ENCODE peak calls at places on chromosomes 2 and 18, in four cellular contexts. I is keratinocyte, F is breast epithelium, Z is cardiac fibroblast. P is an unnamed sample.

GRCh38 chr2:133787651-133788050 is 219.4 kb upstream of the NCKAP5 start:
- DNase-seq in I (no peak), F (no peak), Z (no peak), P (no peak)

GRCh38 chr18:3321133-3321812 is 59.3 kb downstream of the MYL12B start:
- DNase-seq in I (peak; percentile 83), F (no peak), Z (peak; percentile 97), P (no peak)

GRCh38 chr18:500556-501405 is at the start of gene COLEC12:
- DNase-seq in I (no peak), F (no peak), Z (peak; percentile 56), P (peak; percentile 60)

GRCh38 chr2:225994748-225995405 is 595.4 kb downstream of the NYAP2 start:
- DNase-seq in I (no peak), F (no peak), Z (peak; percentile 5), P (no peak)

GRCh38 chr2:130150181-130151144 is 5.6 kb upstream of the CCDC74B start:
- DNase-seq in I (no peak), F (no peak), Z (no peak), P (peak; percentile 10)

GRCh38 chr2:161344737-161345136 is 36.5 kb downstream of the PSMD14 start:
- DNase-seq in I (no peak), F (no peak), Z (no peak), P (no peak)

GRCh38 chr2:166593403-166593802 is 99.4 kb upstream of the SCN7A start:
- DNase-seq in I (no peak), F (no peak), Z (peak; percentile 27), P (no peak)

GRCh38 chr2:216057688-216058193 is 23.9 kb downstream of the PECR start:
- DNase-seq in I (no peak), F (no peak), Z (peak; percentile 13), P (no peak)

GRCh38 chr2:105330681-105331375 is 1.3 kb upstream of the TGFBRAP1 start:
- DNase-seq in I (no peak), F (no peak), Z (no peak), P (no peak)

GRCh38 chr2:110866496-110866895 is 134.1 kb downstream of the ACOXL start:
- DNase-seq in I (no peak), F (no peak), Z (no peak), P (no peak)

GRCh38 chr2:7007846-7008741 is 90.9 kb downstream of the RNF144A start:
- DNase-seq in I (no peak), F (peak; percentile 83), Z (peak; percentile 93), P (peak; percentile 44)

GRCh38 chr2:118122768-118123335 is 34.6 kb downstream of the INSIG2 start:
- DNase-seq in I (no peak), F (no peak), Z (peak; percentile 5), P (no peak)

GRCh38 chr2:47535073-47535472 is 132.1 kb downstream of the MSH2 start:
- DNase-seq in I (no peak), F (no peak), Z (no peak), P (no peak)

GRCh38 chr2:47535991-47536390 is 133.0 kb downstream of the MSH2 start:
- DNase-seq in I (no peak), F (no peak), Z (peak; percentile 48), P (no peak)

GRCh38 chr2:47541848-47542450 is 139.0 kb downstream of the MSH2 start:
- DNase-seq in I (no peak), F (no peak), Z (no peak), P (no peak)

GRCh38 chr2:47536696-47537095 is 133.7 kb downstream of the MSH2 start:
- DNase-seq in I (no peak), F (no peak), Z (no peak), P (no peak)

DNA sequence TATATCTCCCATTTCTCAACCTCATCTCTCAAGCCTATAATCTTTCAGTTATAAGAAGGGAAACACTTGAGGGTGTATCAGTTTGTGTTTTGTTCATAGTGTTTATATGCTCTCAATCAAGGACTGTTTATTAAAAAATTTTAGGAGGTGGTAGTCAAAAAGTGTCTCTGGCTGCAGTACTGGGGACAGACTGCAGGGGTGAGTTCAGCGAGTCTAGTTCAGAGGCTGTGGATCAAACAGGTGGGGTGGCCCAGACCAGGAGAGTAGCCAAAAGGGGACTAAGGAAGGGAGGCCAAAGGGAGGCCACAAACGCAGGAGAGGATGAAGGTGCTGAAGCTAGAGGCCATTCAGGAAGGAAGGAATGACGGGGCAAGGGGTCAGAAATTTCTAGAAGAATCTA is 136.3 kb downstream of the MSH2 start:
- DNase-seq in I (no peak), F (no peak), Z (no peak), P (no peak)
- TF ChIP-seq CTCF in I (peak; percentile 25), F (no peak), Z (peak; percentile 45), P (peak; percentile 62)

GRCh38 chr2:191302459-191303155 is 57.4 kb downstream of the MYO1B start:
- DNase-seq in I (no peak), F (no peak), Z (no peak), P (no peak)
- TF ChIP-seq CTCF in I (peak; percentile 40), F (no peak), Z (no peak), P (peak; percentile 13)

GRCh38 chr2:96336873-96337272 is 1.3 kb downstream of the NCAPH start:
- DNase-seq in I (no peak), F (no peak), Z (no peak), P (no peak)
- TF ChIP-seq CTCF in I (no peak), F (no peak), Z (no peak), P (no peak)

GRCh38 chr2:241940329-241940728 is 70.8 kb downstream of the RTP5 start:
- DNase-seq in I (no peak), F (peak; percentile 14), Z (no peak), P (no peak)
- TF ChIP-seq CTCF in I (peak; percentile 21), F (no peak), Z (peak; percentile 42), P (no peak)

GRCh38 chr2:42794271-42795046 is 2.1 kb upstream of the HAAO start:
- DNase-seq in I (no peak), F (no peak), Z (peak; percentile 39), P (no peak)
- TF ChIP-seq CTCF in I (no peak), F (no peak), Z (peak; percentile 57), P (no peak)

GRCh38 chr2:141630531-141630930 is 500.3 kb downstream of the LRP1B start:
- DNase-seq in I (no peak), F (no peak), Z (no peak), P (no peak)
- TF ChIP-seq CTCF in I (no peak), F (no peak), Z (no peak), P (no peak)

GRCh38 chr2:239990966-239991365 is 34.2 kb downstream of the NDUFA10 start:
- DNase-seq in I (no peak), F (no peak), Z (no peak), P (no peak)
- TF ChIP-seq CTCF in I (no peak), F (no peak), Z (no peak), P (no peak)

DNA sequence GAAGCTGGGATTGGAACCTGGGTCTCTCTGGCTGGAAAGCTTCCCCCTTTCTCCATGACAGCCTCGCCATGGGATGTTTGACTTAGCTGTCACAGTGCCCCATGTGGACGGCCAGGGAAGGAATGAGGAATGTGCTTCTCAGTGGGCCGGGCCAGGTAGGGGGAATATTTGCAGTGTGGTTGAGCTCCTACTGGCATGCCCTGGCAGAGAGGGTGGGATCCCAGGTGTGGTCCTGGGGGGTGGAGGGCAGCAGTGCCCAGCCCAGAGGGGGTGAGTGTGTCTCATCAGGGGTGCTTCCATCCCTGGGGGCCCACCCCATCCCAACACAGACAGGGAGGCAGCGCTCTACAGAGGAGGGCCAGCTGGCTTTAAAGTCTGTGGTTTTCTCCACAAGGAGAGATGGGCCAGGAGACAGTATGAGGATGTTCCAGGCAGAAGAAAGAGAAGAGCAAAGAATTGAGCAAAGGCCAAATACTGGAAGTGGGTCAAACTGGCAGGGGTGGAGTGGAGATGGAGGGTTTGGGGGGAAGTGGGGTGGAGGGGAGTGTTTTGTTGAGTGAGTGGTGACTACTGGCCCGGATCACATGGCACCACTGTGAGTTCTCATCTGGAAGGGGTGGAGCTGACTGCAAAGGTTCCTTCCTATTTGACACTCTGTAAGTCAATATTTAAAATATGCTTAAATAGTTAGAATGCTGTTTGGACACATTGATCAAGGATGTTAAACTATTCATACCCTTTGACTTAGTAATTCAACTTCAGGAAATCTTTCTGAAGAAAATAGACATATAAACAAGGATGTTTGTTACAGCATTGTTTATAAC is 94.0 kb downstream of the MYCN start:
- DNase-seq in I (no peak), F (no peak), Z (no peak), P (no peak)
- TF ChIP-seq CTCF in I (peak; percentile 6), F (no peak), Z (no peak), P (no peak)

GRCh38 chr2:70388128-70388527 is 86.3 kb upstream of the FAM136A start:
- DNase-seq in I (no peak), F (no peak), Z (no peak), P (no peak)

GRCh38 chr2:70388813-70389212 is 86.9 kb upstream of the FAM136A start:
- DNase-seq in I (no peak), F (no peak), Z (no peak), P (no peak)

GRCh38 chr2:70381821-70382220 is 80.0 kb upstream of the FAM136A start:
- DNase-seq in I (peak; percentile 95), F (no peak), Z (peak; percentile 13), P (peak; percentile 53)

GRCh38 chr2:70385966-70386595 is 84.2 kb upstream of the FAM136A start:
- DNase-seq in I (no peak), F (no peak), Z (no peak), P (no peak)

GRCh38 chr2:70385204-70385603 is 83.3 kb upstream of the FAM136A start:
- DNase-seq in I (no peak), F (no peak), Z (no peak), P (no peak)
- TF ChIP-seq CTCF in I (no peak), F (no peak), Z (no peak), P (no peak)

P was measured in mesothelial cell of epicardium.